ENCODE peak calls at places on chromosomes 11 and 22, in six cellular contexts. Z is IMR-90, U is neuronal stem cell, L is H9, C is H1, T is trophoblast cell. B is an unnamed sample.

GRCh38 chr11:62048101-62048500 is 75.7 kb upstream of the INCENP start:
- DNase-seq in Z (no peak), U (no peak), L (no peak), C (no peak), T (peak), B (no peak)

GRCh38 chr22:46517255-46517761 is 20.1 kb downstream of the CELSR1 start:
- DNase-seq in Z (no peak), U (no peak), L (no peak), C (no peak), T (no peak), B (no peak)

GRCh38 chr22:45201678-45202332 is 38.1 kb downstream of the NUP50 start:
- DNase-seq in Z (peak), U (no peak), L (no peak), C (peak), T (peak), B (peak)

GRCh38 chr11:115784796-115785521 is 280.7 kb upstream of the CADM1 start:
- DNase-seq in Z (no peak), U (no peak), L (no peak), C (no peak), T (no peak), B (no peak)

GRCh38 chr11:30818721-30819120 is 232.6 kb upstream of the MPPED2 start:
- DNase-seq in Z (no peak), U (no peak), L (no peak), C (no peak), T (no peak), B (no peak)

GRCh38 chr22:48700566-48701295 is 1126.9 kb downstream of the BRD1 start:
- DNase-seq in Z (no peak), U (no peak), L (no peak), C (no peak), T (no peak), B (no peak)

GRCh38 chr22:25774575-25775026 is 32.6 kb downstream of the MYO18B start:
- DNase-seq in Z (no peak), U (peak), L (peak), C (peak), T (peak), B (no peak)

GRCh38 chr11:26676641-26677040 is 45.2 kb downstream of the SLC5A12 start:
- DNase-seq in Z (no peak), U (no peak), L (no peak), C (no peak), T (peak), B (peak)

GRCh38 chr11:68206211-68206610 is 6.9 kb downstream of the KMT5B start:
- DNase-seq in Z (peak), U (peak), L (peak), C (peak), T (peak), B (peak)

GRCh38 chr11:92219476-92219875 is 5.1 kb upstream of the FAT3 start:
- DNase-seq in Z (no peak), U (no peak), L (no peak), C (no peak), T (no peak), B (no peak)

GRCh38 chr11:10397226-10397987 is 57.7 kb upstream of the AMPD3 start:
- DNase-seq in Z (peak), U (no peak), L (no peak), C (peak), T (peak), B (no peak)

GRCh38 chr11:10394229-10395100 is 60.6 kb upstream of the AMPD3 start:
- DNase-seq in Z (peak), U (no peak), L (no peak), C (peak), T (peak), B (peak)

GRCh38 chr11:10395196-10395897 is 59.7 kb upstream of the AMPD3 start:
- DNase-seq in Z (peak), U (no peak), L (no peak), C (peak), T (peak), B (peak)

GRCh38 chr11:10398525-10398924 is 56.5 kb upstream of the AMPD3 start:
- DNase-seq in Z (no peak), U (no peak), L (no peak), C (peak), T (peak), B (peak)

GRCh38 chr11:10396771-10397170 is 58.3 kb upstream of the AMPD3 start:
- DNase-seq in Z (no peak), U (no peak), L (no peak), C (peak), T (no peak), B (no peak)
- H3K14ac ChIP-seq in Z (no peak), U (no peak), L (no peak), C (no peak), T (no peak), B (no peak)

GRCh38 chr11:118927554-118928107 is 1.9 kb upstream of the BCL9L start:
- DNase-seq in Z (no peak), U (no peak), L (no peak), C (no peak), T (no peak), B (no peak)

GRCh38 chr11:118923721-118924587 is 1.8 kb downstream of the BCL9L start:
- DNase-seq in Z (no peak), U (no peak), L (no peak), C (peak), T (peak), B (no peak)

GRCh38 chr11:118922745-118923627 is 2.7 kb downstream of the BCL9L start:
- DNase-seq in Z (no peak), U (no peak), L (peak), C (peak), T (no peak), B (peak)

GRCh38 chr11:118921929-118922744 is 3.6 kb downstream of the BCL9L start:
- DNase-seq in Z (peak), U (no peak), L (peak), C (peak), T (peak), B (peak)

GRCh38 chr11:118924591-118925585 is 838 bp downstream of the BCL9L start:
- DNase-seq in Z (peak), U (no peak), L (peak), C (peak), T (peak), B (peak)
- H2BK5ac ChIP-seq in Z (peak), U (peak), L (no peak), C (peak), T (peak), B (no peak)

GRCh38 chr11:101049813-101050212 is 79.8 kb downstream of the PGR start:
- DNase-seq in Z (no peak), U (no peak), L (no peak), C (no peak), T (no peak), B (no peak)
- H3K14ac ChIP-seq in Z (no peak), U (no peak), L (no peak), C (no peak), T (no peak), B (no peak)

GRCh38 chr11:47552086-47552580 is 799 bp downstream of the CELF1 start:
- DNase-seq in Z (peak), U (no peak), L (peak), C (peak), T (peak), B (peak)

GRCh38 chr11:47553417-47553746 is 450 bp upstream of the CELF1 start:
- DNase-seq in Z (no peak), U (no peak), L (no peak), C (no peak), T (no peak), B (no peak)

GRCh38 chr11:47551086-47551485 is 1.8 kb downstream of the CELF1 start:
- DNase-seq in Z (peak), U (no peak), L (no peak), C (no peak), T (peak), B (peak)

GRCh38 chr11:47550288-47551052 is 2.5 kb downstream of the CELF1 start:
- DNase-seq in Z (no peak), U (no peak), L (no peak), C (no peak), T (peak), B (peak)

GRCh38 chr11:47552581-47553416 is at the start of gene CELF1:
- DNase-seq in Z (peak), U (peak), L (peak), C (peak), T (peak), B (peak)
- H2BK5ac ChIP-seq in Z (peak), U (peak), L (no peak), C (peak), T (peak), B (peak)

DNA sequence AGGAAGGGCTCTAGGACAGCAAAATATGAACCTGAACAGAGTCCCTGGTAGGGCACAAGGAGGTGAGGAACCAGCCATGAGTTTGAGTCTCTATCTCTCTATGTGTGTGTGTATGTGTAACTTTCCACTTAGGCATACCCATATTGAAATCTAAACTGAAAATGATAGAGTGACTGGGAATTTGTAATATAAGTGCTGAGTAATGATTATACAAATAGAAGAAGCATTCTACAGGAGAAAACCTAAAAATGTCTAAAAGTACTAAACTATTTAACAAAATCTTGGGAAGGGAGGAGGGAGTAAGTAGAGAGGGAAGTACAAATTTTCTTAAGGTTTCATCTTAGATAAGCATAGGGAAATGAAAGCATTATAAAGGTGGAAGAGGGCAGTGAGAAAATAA is 97.1 kb upstream of the ZC3H12C start:
- DNase-seq in Z (no peak), U (no peak), L (no peak), C (no peak), T (no peak), B (no peak)
- H3K14ac ChIP-seq in Z (no peak), U (no peak), L (no peak), C (no peak), T (no peak), B (no peak)

GRCh38 chr22:49951986-49952896 is 8.3 kb upstream of the PIM3 start:
- DNase-seq in Z (peak), U (no peak), L (peak), C (no peak), T (peak), B (peak)
- H2BK5ac ChIP-seq in Z (peak), U (peak), L (no peak), C (peak), T (peak), B (peak)

GRCh38 chr22:19406281-19406811 is 25.2 kb downstream of the HIRA start:
- DNase-seq in Z (no peak), U (no peak), L (no peak), C (no peak), T (no peak), B (no peak)

GRCh38 chr22:19405133-19405532 is 26.4 kb downstream of the HIRA start:
- DNase-seq in Z (no peak), U (no peak), L (no peak), C (no peak), T (no peak), B (no peak)

GRCh38 chr22:19406846-19407245 is 24.7 kb downstream of the HIRA start:
- DNase-seq in Z (no peak), U (no peak), L (no peak), C (no peak), T (no peak), B (no peak)

GRCh38 chr22:19404676-19405075 is 26.9 kb downstream of the HIRA start:
- DNase-seq in Z (no peak), U (no peak), L (no peak), C (no peak), T (no peak), B (no peak)

DNA sequence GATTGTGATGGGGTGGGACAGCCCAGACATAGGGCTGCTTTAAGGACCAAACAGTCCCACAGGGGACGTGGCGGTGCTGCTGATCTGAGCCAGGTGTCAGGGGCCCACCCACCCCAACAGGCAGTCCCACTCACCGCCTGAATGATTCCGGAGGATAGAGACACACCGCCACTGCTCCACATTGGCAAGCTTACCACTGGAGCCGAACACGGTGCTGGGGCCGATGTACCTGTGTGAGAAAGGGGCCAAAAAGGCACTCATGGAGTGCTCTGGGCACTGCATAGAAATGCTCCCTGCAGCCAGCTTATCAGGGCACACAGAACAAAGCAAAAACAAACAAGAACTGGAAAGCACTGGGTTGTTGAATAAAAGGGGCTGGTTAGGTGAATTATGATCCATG is 25.9 kb downstream of the HIRA start:
- DNase-seq in Z (no peak), U (no peak), L (no peak), C (no peak), T (no peak), B (no peak)
- H3K14ac ChIP-seq in Z (no peak), U (no peak), L (no peak), C (no peak), T (no peak), B (no peak)

DNA sequence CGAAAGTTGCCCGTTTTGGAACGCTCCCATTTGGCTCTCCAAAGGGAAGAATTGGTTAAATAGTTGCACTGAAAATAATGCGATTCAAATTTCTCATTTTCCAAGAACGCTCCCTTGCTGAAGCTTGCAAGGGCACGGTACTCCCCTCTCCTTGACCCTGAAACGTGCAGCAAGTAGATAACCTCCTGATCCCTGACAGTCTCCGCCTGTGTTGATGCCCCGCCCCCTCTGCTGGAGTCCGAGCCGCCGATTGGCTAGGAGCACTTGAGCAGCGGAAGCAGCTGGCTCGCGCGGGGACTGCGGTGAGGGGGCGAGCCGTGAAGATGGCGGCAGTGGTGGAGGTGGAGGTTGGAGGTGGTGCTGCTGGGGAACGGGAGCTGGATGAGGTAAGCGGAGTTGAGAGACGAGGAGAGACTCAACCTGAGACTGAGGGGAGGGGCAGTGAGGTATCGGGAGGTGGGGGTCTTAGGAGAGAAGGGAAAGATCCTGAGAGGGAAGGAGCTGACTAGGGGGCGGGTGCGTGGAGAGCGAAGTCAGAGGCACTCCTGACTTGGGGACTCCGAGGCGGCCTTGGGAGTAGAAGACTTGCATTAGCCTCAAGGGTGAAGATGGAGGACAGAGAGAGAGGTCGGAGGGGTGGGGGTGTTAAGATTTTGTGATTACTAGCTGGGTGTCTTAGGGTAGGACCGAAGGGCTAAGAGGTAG is at the start of gene RNF121:
- DNase-seq in Z (peak), U (peak), L (peak), C (peak), T (peak), B (peak)
- H2BK5ac ChIP-seq in Z (peak), U (peak), L (peak), C (peak), T (peak), B (peak)

DNA sequence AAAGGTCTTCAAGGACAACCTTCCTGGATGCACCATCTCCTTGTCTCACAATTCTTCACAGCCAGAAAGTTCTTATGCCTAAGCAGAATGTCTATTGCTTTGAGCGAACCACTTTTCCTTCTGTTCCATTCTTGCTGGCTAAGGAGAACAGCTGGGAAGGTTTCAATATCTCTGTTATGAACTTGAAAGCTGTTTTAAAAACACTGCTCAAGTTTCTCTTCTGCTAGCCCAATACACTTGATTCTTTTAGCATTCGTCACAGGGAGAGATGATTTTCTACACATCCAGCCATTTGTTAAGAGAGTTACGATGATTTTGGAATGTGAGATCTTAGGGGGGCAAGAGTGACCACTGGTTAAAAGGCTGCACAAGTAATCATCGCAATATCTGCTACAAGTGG is 249.3 kb downstream of the KIRREL3 start:
- DNase-seq in Z (peak), U (no peak), L (no peak), C (no peak), T (no peak), B (no peak)
- H3K14ac ChIP-seq in Z (peak), U (no peak), L (no peak), C (no peak), T (no peak), B (no peak)

B was measured in mesenchymal stem cell.